ENCODE peak calls at places on chromosomes 3 and 15, in six cellular contexts. R, X, S, J, D and P are unnamed samples.

GRCh38 chr15:59222906-59223579 is 16.4 kb downstream of the LDHAL6B start:
- DNase-seq in S (no peak), J (no peak), R (no peak), X (no peak), D (no peak), P (no peak)

GRCh38 chr3:186241910-186242821 is 119.9 kb downstream of the DGKG start:
- DNase-seq in S (peak), R (peak), X (peak), J (peak), D (peak), P (peak)

GRCh38 chr3:153927107-153927506 is 194.1 kb upstream of the ARHGEF26 start:
- DNase-seq in J (peak), D (no peak), X (no peak), S (no peak), R (no peak), P (peak)

GRCh38 chr3:193782747-193783146 is 189.7 kb downstream of the OPA1 start:
- DNase-seq in R (no peak), J (no peak), S (no peak), D (no peak), X (no peak), P (no peak)

GRCh38 chr3:197950661-197951029 is 655 bp downstream of the RPL35A start:
- DNase-seq in R (no peak), S (no peak), D (no peak), X (no peak), J (no peak), P (no peak)

GRCh38 chr3:184574552-184575430 is 13.2 kb downstream of the EPHB3 start:
- DNase-seq in S (peak), R (no peak), X (no peak), J (no peak), D (no peak), P (no peak)

GRCh38 chr3:156443079-156443478 is 111.8 kb downstream of the SSR3 start:
- DNase-seq in R (no peak), J (no peak), S (no peak), X (no peak), D (no peak), P (no peak)

GRCh38 chr15:56767315-56767714 is 34.0 kb upstream of the ZNF280D start:
- DNase-seq in X (no peak), R (no peak), S (no peak), D (no peak), J (peak), P (no peak)

GRCh38 chr15:80594091-80594889 is 100.8 kb upstream of the ABHD17C start:
- DNase-seq in S (no peak), X (no peak), R (no peak), J (peak), D (no peak), P (no peak)

GRCh38 chr3:14042680-14043079 is 82.0 kb downstream of the CHCHD4 start:
- DNase-seq in R (no peak), D (no peak), S (no peak), J (peak), X (no peak), P (peak)

GRCh38 chr3:14769531-14770325 is 49.0 kb upstream of the FGD5 start:
- DNase-seq in D (no peak), R (no peak), S (no peak), J (no peak), X (no peak), P (no peak)

GRCh38 chr3:128009952-128010846 is 42.0 kb upstream of the SEC61A1 start:
- DNase-seq in D (no peak), J (peak), S (no peak), R (no peak), X (no peak), P (peak)

GRCh38 chr3:23324745-23325144 is 121.6 kb downstream of the UBE2E2 start:
- DNase-seq in X (no peak), S (no peak), R (no peak), J (peak), D (no peak), P (no peak)

GRCh38 chr3:148075829-148076716 is 621.6 kb upstream of the AGTR1 start:
- DNase-seq in J (peak), X (no peak), S (no peak), D (peak), R (no peak), P (peak)

GRCh38 chr3:65350786-65351476 is 663.1 kb upstream of the ADAMTS9 start:
- DNase-seq in D (no peak), R (no peak), J (no peak), X (no peak), S (no peak), P (no peak)

GRCh38 chr15:73799466-73799865 is 46.3 kb upstream of the INSYN1 start:
- DNase-seq in D (no peak), S (no peak), X (no peak), J (peak), R (no peak), P (no peak)

GRCh38 chr15:25391971-25392733 is 46.7 kb downstream of the UBE3A start:
- DNase-seq in R (no peak), J (peak), D (no peak), X (no peak), S (no peak), P (peak)

GRCh38 chr3:164539215-164539614 is 539.1 kb downstream of the SI start:
- DNase-seq in R (no peak), J (no peak), X (no peak), S (no peak), D (no peak), P (no peak)

DNA sequence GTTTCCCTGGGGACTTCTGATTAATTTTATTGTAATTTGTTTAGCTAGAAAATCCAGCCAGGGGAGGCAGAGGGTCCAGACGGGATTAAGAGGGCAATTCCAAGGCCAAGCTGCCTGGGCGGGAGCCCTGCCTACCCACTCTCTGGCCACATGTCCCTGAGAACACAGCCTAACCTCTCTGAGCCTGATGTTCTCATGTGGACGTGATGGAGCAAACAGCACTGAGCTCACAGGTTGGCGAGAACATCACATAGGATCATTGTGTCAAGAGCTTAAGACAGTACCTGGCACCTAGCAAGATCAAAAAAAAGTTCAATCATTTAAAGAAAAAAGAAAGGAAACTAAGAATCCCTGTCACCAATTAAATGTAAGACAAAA is 1.0 kb downstream of the LRRC2 start:
- DNase-seq in S (no peak), R (no peak), J (no peak), X (no peak), D (no peak), P (no peak)
- H3K4me3 ChIP-seq in S (peak), R (no peak), J (no peak), X (no peak), D (peak), P (no peak)

GRCh38 chr15:42275780-42276395 is 2.7 kb upstream of the TMEM87A start:
- DNase-seq in X (no peak), S (no peak), J (peak), D (no peak), R (no peak), P (no peak)
- H3K4me3 ChIP-seq in X (peak), S (peak), J (peak), D (peak), R (no peak), P (no peak)

GRCh38 chr3:169152319-169152718 is 511.2 kb downstream of the MECOM start:
- DNase-seq in S (no peak), D (no peak), J (no peak), X (no peak), R (no peak), P (no peak)
- H3K4me3 ChIP-seq in S (no peak), D (no peak), J (no peak), X (no peak), R (no peak), P (no peak)

GRCh38 chr3:160224811-160225180 is 426 bp upstream of the C3orf80 start:
- DNase-seq in R (no peak), S (no peak), J (no peak), X (no peak), D (no peak), P (no peak)

GRCh38 chr3:160227389-160227788 is 2.2 kb downstream of the C3orf80 start:
- DNase-seq in R (no peak), X (no peak), D (no peak), S (no peak), J (no peak), P (no peak)

GRCh38 chr3:160226026-160226739 is 961 bp downstream of the C3orf80 start:
- DNase-seq in J (no peak), X (no peak), S (no peak), R (no peak), D (no peak), P (no peak)

GRCh38 chr3:160225181-160226025 is at the start of gene C3orf80:
- DNase-seq in R (no peak), X (no peak), S (peak), D (peak), J (peak), P (no peak)

DNA sequence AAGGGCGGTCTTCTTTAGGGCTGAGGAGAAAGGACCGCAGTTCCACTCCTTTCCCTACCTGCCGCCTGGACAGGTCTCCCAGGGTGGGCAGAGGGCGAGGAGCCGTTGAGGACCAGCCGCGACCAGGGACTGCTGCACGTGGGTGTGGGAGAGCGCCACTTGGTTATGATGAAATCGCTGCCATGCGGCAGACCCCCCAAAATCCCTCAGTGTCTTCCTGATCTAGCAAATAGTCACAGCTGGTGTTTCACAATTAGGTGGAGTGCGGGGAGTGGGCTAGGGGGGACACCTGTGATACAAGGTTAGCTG is 1.5 kb downstream of the C3orf80 start:
- DNase-seq in R (no peak), J (no peak), X (no peak), D (no peak), S (no peak), P (no peak)
- H3K4me3 ChIP-seq in R (no peak), J (no peak), X (no peak), D (peak), S (peak), P (peak)

GRCh38 chr15:44153352-44153751 is 41.7 kb downstream of the FRMD5 start:
- DNase-seq in S (no peak), X (no peak), J (no peak), R (no peak), D (no peak), P (no peak)

GRCh38 chr15:44157679-44158078 is 37.4 kb downstream of the FRMD5 start:
- DNase-seq in X (no peak), D (no peak), R (no peak), S (no peak), J (peak), P (peak)

GRCh38 chr15:44163370-44163769 is 31.7 kb downstream of the FRMD5 start:
- DNase-seq in S (no peak), R (no peak), D (no peak), X (no peak), J (peak), P (no peak)

GRCh38 chr15:44159492-44159891 is 35.6 kb downstream of the FRMD5 start:
- DNase-seq in S (no peak), R (no peak), J (no peak), D (no peak), X (no peak), P (no peak)

GRCh38 chr15:44158111-44158510 is 37.0 kb downstream of the FRMD5 start:
- DNase-seq in D (no peak), R (no peak), J (no peak), S (no peak), X (no peak), P (no peak)
- H3K4me3 ChIP-seq in D (no peak), R (no peak), J (no peak), S (no peak), X (no peak), P (no peak)

DNA sequence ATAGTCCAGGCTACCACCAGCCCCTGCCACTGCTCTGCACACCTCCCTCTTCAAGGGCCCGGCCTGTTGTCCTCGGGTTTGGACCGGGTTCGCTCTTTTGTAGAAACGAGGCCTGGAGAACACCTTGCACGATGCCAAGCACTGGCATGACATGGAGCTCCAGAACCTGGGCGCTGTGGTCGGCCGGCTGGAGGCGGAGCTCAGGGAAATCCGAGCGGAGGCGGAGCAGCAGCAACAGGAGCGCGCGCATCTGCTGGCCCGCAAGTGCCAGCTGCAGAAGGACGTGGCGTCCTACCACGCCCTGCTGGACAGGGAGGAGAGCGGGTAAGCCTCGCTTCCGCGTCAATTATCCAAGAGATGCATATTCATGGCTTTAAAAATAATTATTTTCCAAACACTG is 72.4 kb downstream of the BFSP2 start:
- DNase-seq in D (no peak), X (no peak), S (peak), R (no peak), J (no peak), P (no peak)
- H3K4me3 ChIP-seq in D (no peak), X (no peak), S (no peak), R (no peak), J (no peak), P (no peak)

DNA sequence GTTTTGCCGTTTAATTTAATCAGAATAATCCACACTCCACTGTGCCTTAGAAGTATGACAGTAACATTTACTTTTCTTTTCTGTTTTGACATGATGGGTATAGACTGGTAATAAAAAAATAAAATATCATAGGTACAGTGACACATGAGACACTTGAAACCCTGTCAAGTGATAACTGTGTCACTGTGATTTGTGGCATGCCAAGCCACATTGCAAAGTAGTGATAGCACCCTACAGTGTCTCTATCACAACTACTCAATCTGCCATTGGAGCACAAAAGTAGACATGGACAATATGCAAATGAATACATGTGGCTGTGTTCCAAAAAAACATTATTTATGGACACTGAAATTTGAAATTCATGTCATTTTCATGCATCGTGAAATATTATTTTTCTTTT is 22.5 kb downstream of the GATM start:
- DNase-seq in R (no peak), J (no peak), D (no peak), S (no peak), X (no peak), P (no peak)
- H3K4me3 ChIP-seq in R (no peak), J (no peak), D (no peak), S (no peak), X (no peak), P (no peak)

GRCh38 chr3:21138085-21138484 is 612.9 kb downstream of the ZNF385D start:
- DNase-seq in J (no peak), X (no peak), S (no peak), D (no peak), R (no peak), P (no peak)

GRCh38 chr3:21140785-21141184 is 610.2 kb downstream of the ZNF385D start:
- DNase-seq in R (no peak), X (no peak), D (no peak), J (no peak), S (no peak), P (no peak)

GRCh38 chr3:21142031-21142430 is 609.0 kb downstream of the ZNF385D start:
- DNase-seq in X (no peak), S (no peak), D (no peak), R (no peak), J (no peak), P (no peak)

GRCh38 chr3:21142949-21143348 is 608.1 kb downstream of the ZNF385D start:
- DNase-seq in J (no peak), S (peak), R (no peak), X (no peak), D (no peak), P (no peak)
- H3K4me3 ChIP-seq in J (no peak), S (no peak), R (no peak), X (no peak), D (no peak), P (no peak)